ENCODE peak calls at places on chromosomes 5 and 9, in five cellular contexts. Y, W, L, B and P are unnamed samples.

GRCh38 chr5:150278916-150279315 is 10.7 kb downstream of the CAMK2A start:
- DNase-seq in W (peak; percentile 90), L (peak; percentile 72), B (no peak), Y (peak; percentile 42), P (no peak)

GRCh38 chr9:129640086-129640870 is 1.7 kb downstream of the ASB6 start:
- DNase-seq in Y (no peak), B (no peak), L (peak; percentile 50), W (peak; percentile 39), P (no peak)

GRCh38 chr5:157339409-157339808 is 73.5 kb downstream of the CYFIP2 start:
- DNase-seq in Y (no peak), W (no peak), B (no peak), L (no peak), P (no peak)

GRCh38 chr9:106716820-106717219 is 146.1 kb upstream of the ZNF462 start:
- DNase-seq in W (peak; percentile 22), B (no peak), L (no peak), Y (no peak), P (no peak)

GRCh38 chr5:68932830-68933434 is 160.9 kb upstream of the SLC30A5 start:
- DNase-seq in W (no peak), L (no peak), Y (no peak), B (peak; percentile 38), P (peak; percentile 49)

GRCh38 chr9:134944351-134944802 is 26.7 kb upstream of the FCN1 start:
- DNase-seq in W (no peak), B (peak; percentile 44), L (no peak), Y (no peak), P (peak; percentile 92)

GRCh38 chr5:159765034-159765433 is 151.2 kb upstream of the ADRA1B start:
- DNase-seq in W (peak; percentile 25), B (no peak), Y (no peak), L (no peak), P (no peak)

GRCh38 chr9:12817702-12818101 is 42.9 kb downstream of the LURAP1L start:
- DNase-seq in W (peak; percentile 55), Y (peak; percentile 41), L (peak; percentile 99), B (no peak), P (no peak)

GRCh38 chr5:64612349-64612961 is 77.8 kb upstream of the SHISAL2B start:
- DNase-seq in Y (peak; percentile 15), W (peak; percentile 64), L (peak; percentile 56), B (peak; percentile 59), P (peak; percentile 82)

GRCh38 chr5:35618297-35618636 is 604 bp downstream of the SPEF2 start:
- DNase-seq in L (no peak), W (no peak), Y (no peak), B (no peak), P (no peak)

GRCh38 chr9:68599826-68600225 is 59.1 kb upstream of the TMEM252 start:
- DNase-seq in W (no peak), L (no peak), Y (no peak), B (no peak), P (no peak)

GRCh38 chr9:15155826-15156225 is 151.2 kb downstream of the TTC39B start:
- DNase-seq in Y (no peak), W (no peak), L (no peak), B (no peak), P (no peak)

GRCh38 chr9:91949946-91950664 is at the start of gene ROR2:
- DNase-seq in W (peak; percentile 63), L (peak; percentile 66), Y (no peak), B (peak; percentile 88), P (peak; percentile 94)

GRCh38 chr9:88532320-88532719 is 2.7 kb upstream of the NXNL2 start:
- DNase-seq in W (peak; percentile 46), B (peak; percentile 32), L (no peak), Y (peak; percentile 50), P (peak; percentile 85)

GRCh38 chr5:157335534-157336422 is 69.9 kb downstream of the CYFIP2 start:
- DNase-seq in L (no peak), Y (no peak), B (no peak), W (peak; percentile 76), P (no peak)

GRCh38 chr9:78288214-78288892 is 8.6 kb upstream of the PSAT1 start:
- DNase-seq in Y (no peak), B (no peak), W (no peak), L (peak; percentile 86), P (no peak)

GRCh38 chr5:1511651-1512540 is 11.9 kb downstream of the LPCAT1 start:
- DNase-seq in W (peak; percentile 55), B (no peak), Y (peak; percentile 81), L (peak; percentile 47), P (peak; percentile 44)

DNA sequence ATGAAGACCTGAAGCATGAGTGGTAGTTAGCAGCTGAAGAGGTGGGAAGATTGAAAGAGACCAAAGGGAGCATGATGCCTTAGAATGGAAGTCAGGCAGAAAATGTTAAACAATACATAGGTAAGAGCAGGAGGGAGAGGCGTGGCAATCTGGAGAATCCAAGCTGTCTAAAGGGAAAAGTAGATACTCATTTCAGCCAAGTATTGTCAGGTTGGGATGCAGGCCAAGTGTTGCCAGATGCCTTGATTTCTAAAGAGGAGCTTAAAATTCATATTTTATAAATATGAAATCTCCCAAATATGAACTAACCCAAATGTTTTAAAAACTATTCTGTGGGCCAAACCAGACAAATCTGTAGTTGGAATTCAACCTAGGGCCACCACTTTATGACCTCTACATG is 4.2 kb downstream of the PAM start:
- DNase-seq in L (no peak), Y (no peak), W (no peak), B (no peak), P (no peak)
- H2AFZ ChIP-seq in L (no peak overlapping the region), Y (no peak overlapping the region), W (no peak overlapping the region), B (no peak overlapping the region), P (no peak overlapping the region)

DNA sequence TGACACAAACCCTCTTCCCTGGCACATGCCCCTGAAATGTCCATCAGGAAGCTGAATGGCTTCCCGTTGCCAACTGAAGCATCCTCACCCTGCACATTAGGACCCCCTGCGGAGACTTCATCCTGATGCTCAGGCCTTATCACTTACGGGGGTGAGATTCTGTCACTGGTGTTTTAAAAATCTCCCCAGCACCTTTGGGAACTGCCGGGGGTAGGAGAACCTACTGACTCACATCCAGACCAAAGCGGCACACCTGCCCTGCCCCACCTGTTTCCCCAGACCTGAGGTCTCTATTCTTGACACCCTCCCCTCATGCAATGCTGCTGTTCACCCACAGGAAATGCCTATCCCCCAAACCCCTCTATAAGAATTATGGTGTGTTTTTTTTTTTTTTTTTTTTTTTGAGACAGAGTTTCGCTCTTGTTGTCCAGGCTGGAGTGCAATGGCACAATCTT is 20.8 kb downstream of the TRAF1 start:
- DNase-seq in B (no peak), L (no peak), Y (no peak), W (no peak), P (no peak)
- H2AFZ ChIP-seq in B (no peak overlapping the region), L (no peak overlapping the region), Y (no peak overlapping the region), W (no peak overlapping the region), P (no peak overlapping the region)

GRCh38 chr5:52684056-52684455 is 103.7 kb upstream of the ITGA1 start:
- DNase-seq in W (peak; percentile 39), L (no peak), Y (no peak), B (no peak), P (no peak)

GRCh38 chr5:52685621-52686370 is 101.9 kb upstream of the ITGA1 start:
- DNase-seq in W (no peak), B (no peak), Y (no peak), L (peak; percentile 8), P (no peak)

DNA sequence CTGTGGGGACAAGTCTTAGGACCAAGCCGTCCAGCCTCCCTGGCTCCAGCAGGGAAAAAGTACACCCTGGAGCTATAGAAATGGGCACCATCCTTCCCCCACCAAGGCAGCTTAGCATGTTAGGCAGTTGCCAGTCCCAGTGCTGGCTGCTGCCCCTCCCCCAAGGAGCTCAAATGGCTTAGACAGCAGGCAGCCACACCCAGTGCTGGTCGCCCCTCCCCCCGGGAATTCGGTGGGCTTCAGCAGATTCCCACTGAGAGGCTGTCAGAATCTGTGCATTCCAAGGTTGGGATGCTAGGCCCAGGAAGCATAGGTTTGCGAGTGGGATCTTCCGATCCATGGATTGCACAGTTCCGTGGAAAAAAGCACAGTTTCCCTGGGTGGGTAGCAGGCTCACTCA is 105.2 kb upstream of the ITGA1 start:
- DNase-seq in L (no peak), Y (no peak), B (no peak), W (no peak), P (peak; percentile 56)
- H2AFZ ChIP-seq in L (no peak overlapping the region), Y (no peak overlapping the region), B (no peak overlapping the region), W (no peak overlapping the region), P (peak overlapping the region; percentile 44)

GRCh38 chr5:173888473-173889135 is 455 bp downstream of the CPEB4 start:
- DNase-seq in B (no peak), Y (no peak), L (no peak), W (peak; percentile 24), P (peak; percentile 41)
- H2AFZ ChIP-seq in B (peak overlapping the region; percentile 87), Y (peak overlapping the region; percentile 72), L (peak overlapping the region; percentile 75), W (peak overlapping the region; percentile 86), P (peak overlapping the region; percentile 38)

DNA sequence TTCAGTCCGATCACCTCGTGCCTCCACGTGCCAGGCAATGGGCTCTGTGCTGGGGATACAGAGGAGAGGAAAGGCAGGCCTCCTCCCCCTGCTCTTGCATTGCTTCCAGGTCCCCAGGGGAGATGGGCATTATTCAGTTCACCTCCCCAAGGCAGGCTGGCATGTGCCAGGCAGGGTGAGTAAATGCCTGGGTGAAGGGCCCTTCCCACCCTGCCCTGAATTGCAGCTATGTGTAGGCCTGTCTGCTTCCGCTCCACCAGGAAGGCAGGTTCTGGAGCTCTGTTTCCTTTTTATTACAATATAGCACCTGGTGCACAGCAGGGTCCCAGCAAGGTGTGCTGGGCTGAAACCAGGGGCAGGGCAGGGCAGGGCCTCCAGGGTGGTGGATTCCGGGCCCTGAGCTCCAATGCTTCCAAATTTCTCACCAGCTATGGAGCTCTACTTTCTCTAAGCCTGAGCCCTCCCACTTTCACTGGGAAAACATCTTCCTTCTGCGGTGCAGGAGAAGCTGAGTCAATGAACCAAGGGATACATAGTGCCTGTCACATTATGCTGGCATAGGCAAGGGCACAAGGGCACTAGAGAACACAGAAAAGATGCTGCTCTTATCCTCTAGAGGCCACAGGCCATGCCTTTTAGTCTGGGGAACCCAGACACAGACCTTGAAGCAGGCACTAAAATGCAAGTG is 42.0 kb downstream of the SHB start:
- DNase-seq in W (no peak), L (no peak), Y (no peak), B (no peak), P (no peak)
- H2AFZ ChIP-seq in W (peak overlapping the region; percentile 52), L (no peak overlapping the region), Y (no peak overlapping the region), B (no peak overlapping the region), P (no peak overlapping the region)